ENCODE peak calls at places on chromosomes 1 and 21, in ten cellular contexts. One of them, this sample, is unnamed. For H3K9me3, the result is how much of the 10 kb centered on the place peaks cover.

GRCh38 chr1:151313501-151313900 is 13.7 kb downstream of the PI4KB start:
- DNase-seq in A673: no peak
- DNase-seq in upper lobe of right lung: no peak
- DNase-seq in suprapubic skin: no peak
- DNase-seq in colonic mucosa: no peak
- DNase-seq in iPS DF 6.9: no peak
- DNase-seq in CD8-positive, alpha-beta memory T cell: no peak
- DNase-seq in Caco-2: no peak
- DNase-seq in heart right ventricle: no peak
- DNase-seq in SJSA1: no peak
- DNase-seq in this sample: no peak

GRCh38 chr1:167438171-167439138 is 79.9 kb downstream of the CD247 start:
- DNase-seq in Caco-2: no peak
- DNase-seq in iPS DF 6.9: no peak
- DNase-seq in colonic mucosa: peak
- DNase-seq in heart right ventricle: no peak
- DNase-seq in A673: no peak
- DNase-seq in suprapubic skin: peak
- DNase-seq in upper lobe of right lung: no peak
- DNase-seq in SJSA1: no peak
- DNase-seq in CD8-positive, alpha-beta memory T cell: no peak
- DNase-seq in this sample: no peak

GRCh38 chr1:180839547-180839946 is 73.2 kb upstream of the KIAA1614 start:
- DNase-seq in colonic mucosa: no peak
- DNase-seq in suprapubic skin: no peak
- DNase-seq in SJSA1: no peak
- DNase-seq in Caco-2: no peak
- DNase-seq in iPS DF 6.9: no peak
- DNase-seq in heart right ventricle: no peak
- DNase-seq in CD8-positive, alpha-beta memory T cell: no peak
- DNase-seq in A673: no peak
- DNase-seq in upper lobe of right lung: no peak
- DNase-seq in this sample: no peak

GRCh38 chr1:233516732-233517131 is 97.2 kb upstream of the KCNK1 start:
- DNase-seq in upper lobe of right lung: no peak
- DNase-seq in CD8-positive, alpha-beta memory T cell: no peak
- DNase-seq in Caco-2: no peak
- DNase-seq in heart right ventricle: no peak
- DNase-seq in colonic mucosa: no peak
- DNase-seq in iPS DF 6.9: no peak
- DNase-seq in SJSA1: no peak
- DNase-seq in A673: no peak
- DNase-seq in suprapubic skin: no peak
- DNase-seq in this sample: no peak

GRCh38 chr1:109502368-109502851 is 7.1 kb downstream of the AMIGO1 start:
- DNase-seq in Caco-2: no peak
- DNase-seq in iPS DF 6.9: no peak
- DNase-seq in CD8-positive, alpha-beta memory T cell: peak
- DNase-seq in heart right ventricle: no peak
- DNase-seq in colonic mucosa: no peak
- DNase-seq in SJSA1: no peak
- DNase-seq in suprapubic skin: no peak
- DNase-seq in A673: no peak
- DNase-seq in upper lobe of right lung: no peak
- DNase-seq in this sample: no peak

GRCh38 chr1:229440821-229441537 is 7.1 kb upstream of the ACTA1 start:
- DNase-seq in colonic mucosa: no peak
- DNase-seq in heart right ventricle: no peak
- DNase-seq in Caco-2: no peak
- DNase-seq in SJSA1: no peak
- DNase-seq in upper lobe of right lung: no peak
- DNase-seq in CD8-positive, alpha-beta memory T cell: no peak
- DNase-seq in suprapubic skin: no peak
- DNase-seq in iPS DF 6.9: no peak
- DNase-seq in A673: no peak
- DNase-seq in this sample: no peak

GRCh38 chr1:225847610-225848009 is 34.6 kb downstream of the TMEM63A start:
- DNase-seq in A673: no peak
- DNase-seq in CD8-positive, alpha-beta memory T cell: no peak
- DNase-seq in colonic mucosa: peak
- DNase-seq in suprapubic skin: no peak
- DNase-seq in heart right ventricle: no peak
- DNase-seq in Caco-2: no peak
- DNase-seq in SJSA1: no peak
- DNase-seq in upper lobe of right lung: no peak
- DNase-seq in iPS DF 6.9: no peak
- DNase-seq in this sample: no peak

GRCh38 chr1:34529935-34530859 is 224.7 kb upstream of the GJB5 start:
- DNase-seq in upper lobe of right lung: no peak
- DNase-seq in suprapubic skin: no peak
- DNase-seq in colonic mucosa: no peak
- DNase-seq in iPS DF 6.9: no peak
- DNase-seq in Caco-2: no peak
- DNase-seq in heart right ventricle: no peak
- DNase-seq in CD8-positive, alpha-beta memory T cell: no peak
- DNase-seq in A673: peak
- DNase-seq in SJSA1: no peak
- DNase-seq in this sample: no peak

GRCh38 chr21:35206141-35207125 is 157.3 kb upstream of the RUNX1 start:
- DNase-seq in colonic mucosa: no peak
- DNase-seq in suprapubic skin: no peak
- DNase-seq in SJSA1: no peak
- DNase-seq in iPS DF 6.9: no peak
- DNase-seq in upper lobe of right lung: no peak
- DNase-seq in heart right ventricle: no peak
- DNase-seq in Caco-2: no peak
- DNase-seq in A673: no peak
- DNase-seq in CD8-positive, alpha-beta memory T cell: no peak
- DNase-seq in this sample: no peak

GRCh38 chr1:90204780-90205179 is 209.9 kb downstream of the ZNF326 start:
- DNase-seq in heart right ventricle: no peak
- DNase-seq in SJSA1: no peak
- DNase-seq in A673: no peak
- DNase-seq in colonic mucosa: no peak
- DNase-seq in Caco-2: no peak
- DNase-seq in suprapubic skin: no peak
- DNase-seq in upper lobe of right lung: no peak
- DNase-seq in CD8-positive, alpha-beta memory T cell: no peak
- DNase-seq in iPS DF 6.9: no peak
- DNase-seq in this sample: no peak

GRCh38 chr1:107093385-107093784 is 36.9 kb downstream of the PRMT6 start:
- DNase-seq in SJSA1: no peak
- DNase-seq in CD8-positive, alpha-beta memory T cell: no peak
- DNase-seq in heart right ventricle: no peak
- DNase-seq in colonic mucosa: no peak
- DNase-seq in upper lobe of right lung: no peak
- DNase-seq in suprapubic skin: no peak
- DNase-seq in Caco-2: no peak
- DNase-seq in iPS DF 6.9: no peak
- DNase-seq in A673: peak
- DNase-seq in this sample: no peak

GRCh38 chr1:91829293-91830153 is 56.4 kb downstream of the TGFBR3 start:
- DNase-seq in iPS DF 6.9: no peak
- DNase-seq in suprapubic skin: no peak
- DNase-seq in heart right ventricle: no peak
- DNase-seq in SJSA1: no peak
- DNase-seq in colonic mucosa: no peak
- DNase-seq in upper lobe of right lung: no peak
- DNase-seq in Caco-2: no peak
- DNase-seq in A673: no peak
- DNase-seq in CD8-positive, alpha-beta memory T cell: no peak
- DNase-seq in this sample: no peak

GRCh38 chr21:24899138-24899537 is 708.1 kb downstream of the MRPL39 start:
- DNase-seq in SJSA1: no peak
- DNase-seq in A673: no peak
- DNase-seq in heart right ventricle: no peak
- DNase-seq in Caco-2: no peak
- DNase-seq in colonic mucosa: no peak
- DNase-seq in upper lobe of right lung: no peak
- DNase-seq in CD8-positive, alpha-beta memory T cell: no peak
- DNase-seq in suprapubic skin: no peak
- DNase-seq in iPS DF 6.9: no peak
- DNase-seq in this sample: no peak

DNA sequence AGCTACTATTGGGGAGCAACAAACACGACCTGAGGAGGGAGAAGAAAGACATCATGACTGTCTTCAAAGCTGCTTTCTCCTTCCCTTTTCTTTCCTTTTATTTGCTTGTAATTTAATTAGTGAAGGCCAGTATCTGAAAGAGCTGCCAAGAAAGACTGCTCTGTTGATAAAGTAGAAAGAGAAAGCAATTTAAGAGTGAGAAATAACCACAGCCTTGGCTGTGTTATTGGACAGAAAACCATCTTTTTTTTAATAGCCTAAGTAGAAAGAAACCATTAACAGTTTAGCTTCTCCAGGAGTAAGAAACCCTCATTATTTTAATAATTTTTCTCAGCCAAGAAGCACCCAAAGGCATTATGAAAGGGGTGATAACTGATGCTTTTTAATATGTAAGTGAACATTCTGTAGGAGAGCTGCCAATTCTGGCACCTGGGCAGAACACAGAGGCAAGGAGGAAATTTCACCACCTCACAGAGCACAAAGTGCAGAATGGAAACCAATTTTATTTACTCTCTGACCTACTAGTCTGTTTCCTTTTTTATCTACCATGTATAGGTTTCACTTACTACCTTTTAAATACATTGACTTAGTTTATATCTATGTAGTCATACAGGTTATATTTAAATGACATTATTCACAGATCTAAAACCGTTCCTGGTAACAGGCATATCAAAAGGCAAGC is 703.2 kb downstream of the MRPL39 start:
- DNase-seq in upper lobe of right lung: no peak
- DNase-seq in Caco-2: no peak
- DNase-seq in heart right ventricle: no peak
- DNase-seq in iPS DF 6.9: no peak
- DNase-seq in suprapubic skin: no peak
- DNase-seq in CD8-positive, alpha-beta memory T cell: no peak
- DNase-seq in SJSA1: no peak
- DNase-seq in A673: no peak
- DNase-seq in colonic mucosa: no peak
- DNase-seq in this sample: no peak
- H3K9me3 ChIP-seq in upper lobe of right lung: under half
- H3K9me3 ChIP-seq in Caco-2: under half
- H3K9me3 ChIP-seq in heart right ventricle: under half
- H3K9me3 ChIP-seq in iPS DF 6.9: under half
- H3K9me3 ChIP-seq in suprapubic skin: under half
- H3K9me3 ChIP-seq in CD8-positive, alpha-beta memory T cell: under half
- H3K9me3 ChIP-seq in SJSA1: under half
- H3K9me3 ChIP-seq in A673: under half
- H3K9me3 ChIP-seq in colonic mucosa: under half
- H3K9me3 ChIP-seq in this sample: under half

GRCh38 chr1:207495816-207496792 is at the start of gene CR1:
- DNase-seq in heart right ventricle: no peak
- DNase-seq in Caco-2: no peak
- DNase-seq in CD8-positive, alpha-beta memory T cell: peak
- DNase-seq in A673: no peak
- DNase-seq in iPS DF 6.9: no peak
- DNase-seq in colonic mucosa: no peak
- DNase-seq in suprapubic skin: no peak
- DNase-seq in SJSA1: no peak
- DNase-seq in upper lobe of right lung: peak
- DNase-seq in this sample: peak
- H3K4me3 ChIP-seq in heart right ventricle: peak
- H3K4me3 ChIP-seq in Caco-2: no peak
- H3K4me3 ChIP-seq in CD8-positive, alpha-beta memory T cell: peak
- H3K4me3 ChIP-seq in A673: no peak
- H3K4me3 ChIP-seq in iPS DF 6.9: peak
- H3K4me3 ChIP-seq in colonic mucosa: peak
- H3K4me3 ChIP-seq in suprapubic skin: peak
- H3K4me3 ChIP-seq in SJSA1: no peak
- H3K4me3 ChIP-seq in upper lobe of right lung: peak
- H3K4me3 ChIP-seq in this sample: peak

DNA sequence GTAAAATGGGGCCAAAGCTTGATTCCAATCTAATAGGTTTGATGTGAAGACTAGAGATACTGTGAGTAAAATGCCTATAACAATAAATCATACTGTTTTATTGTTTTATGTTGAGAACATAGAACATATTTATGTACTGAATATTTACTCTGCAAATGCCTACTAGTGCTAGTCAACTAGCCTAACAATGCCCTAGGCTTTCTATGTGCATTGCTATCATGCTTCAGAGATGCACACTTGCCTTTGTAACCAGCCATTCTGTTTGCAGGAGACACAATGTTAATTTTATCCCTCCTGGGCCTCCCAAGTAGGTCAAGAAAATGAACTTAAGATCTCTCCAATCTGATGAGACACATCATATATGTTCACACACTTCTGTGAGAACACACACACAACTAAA is 530.8 kb upstream of the BEND5 start:
- DNase-seq in iPS DF 6.9: no peak
- DNase-seq in SJSA1: no peak
- DNase-seq in heart right ventricle: no peak
- DNase-seq in CD8-positive, alpha-beta memory T cell: no peak
- DNase-seq in A673: no peak
- DNase-seq in upper lobe of right lung: no peak
- DNase-seq in Caco-2: no peak
- DNase-seq in colonic mucosa: no peak
- DNase-seq in suprapubic skin: no peak
- DNase-seq in this sample: no peak
- H3K9me3 ChIP-seq in iPS DF 6.9: under half
- H3K9me3 ChIP-seq in SJSA1: under half
- H3K9me3 ChIP-seq in heart right ventricle: under half
- H3K9me3 ChIP-seq in CD8-positive, alpha-beta memory T cell: under half
- H3K9me3 ChIP-seq in A673: under half
- H3K9me3 ChIP-seq in upper lobe of right lung: under half
- H3K9me3 ChIP-seq in Caco-2: under half
- H3K9me3 ChIP-seq in colonic mucosa: under half
- H3K9me3 ChIP-seq in suprapubic skin: under half
- H3K9me3 ChIP-seq in this sample: under half

GRCh38 chr1:153791856-153792253 is 16.6 kb downstream of the SLC27A3 start:
- DNase-seq in CD8-positive, alpha-beta memory T cell: no peak
- DNase-seq in colonic mucosa: no peak
- DNase-seq in iPS DF 6.9: no peak
- DNase-seq in upper lobe of right lung: peak
- DNase-seq in SJSA1: no peak
- DNase-seq in heart right ventricle: no peak
- DNase-seq in Caco-2: no peak
- DNase-seq in A673: no peak
- DNase-seq in suprapubic skin: no peak
- DNase-seq in this sample: no peak

GRCh38 chr1:153790996-153791855 is 16.0 kb downstream of the SLC27A3 start:
- DNase-seq in Caco-2: no peak
- DNase-seq in suprapubic skin: no peak
- DNase-seq in CD8-positive, alpha-beta memory T cell: peak
- DNase-seq in A673: no peak
- DNase-seq in upper lobe of right lung: no peak
- DNase-seq in iPS DF 6.9: no peak
- DNase-seq in colonic mucosa: no peak
- DNase-seq in heart right ventricle: no peak
- DNase-seq in SJSA1: no peak
- DNase-seq in this sample: peak

GRCh38 chr1:153792631-153793041 is 17.4 kb downstream of the SLC27A3 start:
- DNase-seq in upper lobe of right lung: peak
- DNase-seq in suprapubic skin: no peak
- DNase-seq in iPS DF 6.9: no peak
- DNase-seq in SJSA1: no peak
- DNase-seq in heart right ventricle: no peak
- DNase-seq in Caco-2: no peak
- DNase-seq in colonic mucosa: no peak
- DNase-seq in A673: no peak
- DNase-seq in CD8-positive, alpha-beta memory T cell: no peak
- DNase-seq in this sample: no peak

GRCh38 chr1:153789478-153790148 is 14.4 kb downstream of the SLC27A3 start:
- DNase-seq in iPS DF 6.9: no peak
- DNase-seq in upper lobe of right lung: no peak
- DNase-seq in CD8-positive, alpha-beta memory T cell: no peak
- DNase-seq in heart right ventricle: no peak
- DNase-seq in Caco-2: no peak
- DNase-seq in A673: no peak
- DNase-seq in SJSA1: no peak
- DNase-seq in colonic mucosa: no peak
- DNase-seq in suprapubic skin: no peak
- DNase-seq in this sample: no peak

GRCh38 chr1:153790282-153790995 is 15.2 kb downstream of the SLC27A3 start:
- DNase-seq in heart right ventricle: peak
- DNase-seq in SJSA1: no peak
- DNase-seq in suprapubic skin: peak
- DNase-seq in Caco-2: no peak
- DNase-seq in upper lobe of right lung: no peak
- DNase-seq in iPS DF 6.9: no peak
- DNase-seq in A673: no peak
- DNase-seq in colonic mucosa: peak
- DNase-seq in CD8-positive, alpha-beta memory T cell: no peak
- DNase-seq in this sample: peak
- H3K4me3 ChIP-seq in heart right ventricle: peak
- H3K4me3 ChIP-seq in SJSA1: no peak
- H3K4me3 ChIP-seq in suprapubic skin: peak
- H3K4me3 ChIP-seq in Caco-2: no peak
- H3K4me3 ChIP-seq in upper lobe of right lung: peak
- H3K4me3 ChIP-seq in iPS DF 6.9: no peak
- H3K4me3 ChIP-seq in A673: no peak
- H3K4me3 ChIP-seq in colonic mucosa: no peak
- H3K4me3 ChIP-seq in CD8-positive, alpha-beta memory T cell: no peak
- H3K4me3 ChIP-seq in this sample: peak

This sample was measured in lower lobe of right lung.